ENCODE peak calls at places on chromosomes 11 and 22, in ten cellular contexts. E is endothelial cell of umbilical vein, X is breast epithelium, C is spleen, F is sigmoid colon, H is stomach, S is vagina, R is prostate gland, K is transverse colon, Z is GM12891. U is an unnamed sample.

GRCh38 chr11:69644071-69644961 is 3.4 kb downstream of the CCND1 start:
- DNase-seq in E (peak; percentile 29), X (peak; percentile 48), C (peak; percentile 81), F (peak; percentile 86), H (peak; percentile 87), S (no peak), R (peak; percentile 85), K (peak; percentile 67), Z (no peak), U (no peak)

GRCh38 chr22:50085211-50085999 is at the start of gene MLC1:
- DNase-seq in E (no peak), X (no peak), C (peak; percentile 71), F (no peak), H (no peak), S (no peak), R (no peak), K (no peak), Z (no peak), U (no peak)

GRCh38 chr11:84947970-84948600 is 679.1 kb downstream of the DLG2 start:
- DNase-seq in E (no peak), X (no peak), C (no peak), F (no peak), H (no peak), S (no peak), R (no peak), K (no peak), Z (no peak), U (no peak)

GRCh38 chr11:110862407-110862806 is 150.2 kb upstream of the ARHGAP20 start:
- DNase-seq in E (no peak), X (no peak), C (no peak), F (no peak), H (no peak), S (no peak), R (no peak), K (no peak), Z (no peak), U (no peak)

GRCh38 chr11:28757725-28758515 is 649.7 kb downstream of the METTL15 start:
- DNase-seq in E (peak; percentile 85), X (no peak), C (no peak), F (no peak), H (no peak), S (no peak), R (no peak), K (no peak), Z (no peak), U (no peak)

GRCh38 chr11:47905358-47906059 is 57.4 kb upstream of the NUP160 start:
- DNase-seq in E (peak; percentile 97), X (no peak), C (no peak), F (no peak), H (no peak), S (no peak), R (no peak), K (no peak), Z (no peak), U (no peak)

GRCh38 chr11:71322192-71322735 is 69.9 kb upstream of the SHANK2 start:
- DNase-seq in E (no peak), X (no peak), C (peak; percentile 31), F (no peak), H (no peak), S (no peak), R (no peak), K (no peak), Z (no peak), U (no peak)

GRCh38 chr11:36684840-36685800 is 87.1 kb upstream of the RAG2 start:
- DNase-seq in E (no peak), X (no peak), C (no peak), F (no peak), H (no peak), S (no peak), R (no peak), K (no peak), Z (no peak), U (no peak)

GRCh38 chr11:66061268-66061667 is 8.8 kb upstream of the PACS1 start:
- DNase-seq in E (no peak), X (no peak), C (no peak), F (no peak), H (no peak), S (no peak), R (no peak), K (no peak), Z (no peak), U (no peak)

GRCh38 chr11:16883179-16883578 is 131.0 kb downstream of the PLEKHA7 start:
- DNase-seq in E (peak; percentile 18), X (peak; percentile 35), C (no peak), F (no peak), H (peak; percentile 34), S (no peak), R (peak; percentile 61), K (peak; percentile 14), Z (no peak), U (no peak)

GRCh38 chr11:109086931-109087330 is 335.1 kb upstream of the C11orf87 start:
- DNase-seq in E (no peak), X (no peak), C (no peak), F (no peak), H (no peak), S (no peak), R (no peak), K (no peak), Z (no peak), U (no peak)

GRCh38 chr22:25006354-25006753 is 53.8 kb downstream of the KIAA1671 start:
- DNase-seq in E (no peak), X (no peak), C (no peak), F (no peak), H (no peak), S (no peak), R (no peak), K (no peak), Z (no peak), U (no peak)

GRCh38 chr11:67280341-67280790 is 8.7 kb upstream of the ANKRD13D start:
- DNase-seq in E (no peak), X (no peak), C (peak; percentile 81), F (peak; percentile 51), H (no peak), S (no peak), R (no peak), K (peak; percentile 5), Z (no peak), U (no peak)
- TF ChIP-seq POLR2AphosphoS5 in E (no peak), X (no peak), C (peak; percentile 52), F (no peak), H (no peak), S (no peak), R (no peak), K (no peak), Z (no peak), U (peak; percentile 2)

DNA sequence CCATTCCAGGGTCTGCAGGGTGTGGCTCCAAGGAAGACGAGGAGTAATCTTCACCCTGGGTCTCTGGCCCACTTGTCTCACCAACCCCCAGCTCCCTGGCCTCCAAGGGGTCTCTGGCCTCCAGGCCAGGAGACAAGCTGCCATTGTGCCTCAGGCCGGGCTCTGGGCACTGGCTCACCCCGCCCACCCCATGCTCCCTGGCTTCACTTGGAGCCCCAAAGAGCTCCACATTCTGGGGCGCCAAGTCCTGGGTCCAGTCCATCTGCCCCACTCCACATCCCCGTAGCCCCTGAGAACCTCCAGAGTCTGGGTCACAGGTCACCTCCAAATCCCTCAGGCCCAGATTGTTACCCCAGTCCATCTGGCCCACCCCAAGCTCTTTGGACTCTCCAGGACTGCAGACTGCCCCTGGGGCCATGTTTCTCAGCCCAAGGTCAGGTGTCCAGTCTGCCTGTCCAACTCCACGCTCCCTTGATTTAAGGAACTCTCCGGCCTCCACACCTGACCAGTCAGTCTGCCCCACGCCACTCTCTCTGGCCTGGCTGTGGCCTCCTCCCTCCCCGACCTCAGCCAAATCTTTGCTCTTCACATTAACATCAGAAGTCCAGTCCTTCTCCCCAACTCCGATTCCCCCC is 16.2 kb downstream of the TNKS1BP1 start:
- DNase-seq in E (no peak), X (no peak), C (peak; percentile 65), F (no peak), H (no peak), S (no peak), R (no peak), K (no peak), Z (no peak), U (no peak)
- TF ChIP-seq POLR2A in E (no peak), X (no peak), C (no peak), F (no peak), H (no peak), S (no peak), R (no peak), K (no peak), Z (no peak), U (no peak)

GRCh38 chr11:79119491-79120284 is 321.1 kb downstream of the TENM4 start:
- DNase-seq in E (no peak), X (no peak), C (no peak), F (no peak), H (no peak), S (no peak), R (no peak), K (no peak), Z (no peak), U (no peak)
- TF ChIP-seq POLR2AphosphoS5 in E (no peak), X (no peak), C (no peak), F (no peak), H (no peak), S (no peak), R (no peak), K (no peak), Z (no peak), U (no peak)

DNA sequence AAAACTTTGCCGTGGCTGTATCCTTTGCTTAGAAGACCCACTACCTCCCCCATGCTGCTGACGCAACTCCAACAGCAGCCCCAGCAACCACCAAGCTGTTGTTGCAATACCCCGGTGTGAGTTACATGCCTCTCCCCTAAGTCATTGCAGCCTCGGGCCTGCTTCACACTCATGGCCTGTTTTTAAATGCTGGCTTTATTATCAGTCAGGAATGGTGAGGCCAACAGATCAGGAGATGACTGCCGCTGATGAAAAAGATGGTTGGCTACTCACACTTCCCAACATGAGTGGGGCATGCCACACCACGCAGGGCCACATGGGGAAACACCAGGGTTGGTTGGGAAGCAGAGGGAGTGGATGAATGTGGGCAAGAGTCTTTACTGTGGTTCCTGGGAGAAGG is 171.5 kb upstream of the SYT13 start:
- DNase-seq in E (no peak), X (no peak), C (peak; percentile 35), F (no peak), H (no peak), S (no peak), R (no peak), K (no peak), Z (no peak), U (no peak)
- TF ChIP-seq POLR2A in E (no peak), X (no peak), C (no peak), F (no peak), H (no peak), S (no peak), R (no peak), K (no peak), Z (no peak), U (no peak)

GRCh38 chr11:12687216-12687623 is 13.0 kb downstream of the TEAD1 start:
- DNase-seq in E (no peak), X (no peak), C (no peak), F (no peak), H (no peak), S (no peak), R (no peak), K (no peak), Z (no peak), U (no peak)
- TF ChIP-seq POLR2AphosphoS5 in E (no peak), X (no peak), C (no peak), F (no peak), H (no peak), S (no peak), R (no peak), K (no peak), Z (no peak), U (no peak)

U was measured in GM12892.